ENCODE peak calls at places on chromosome 12, in five cellular contexts. E is left ventricle myocardium inferior, Z is WTC11, F is lower leg skin, I is endodermal cell. K is an unnamed sample.

GRCh38 chr12:10607885-10608458 is 5.4 kb downstream of the MAGOHB start:
- DNase-seq in E (no peak), F (no peak), Z (no peak), I (peak; percentile 63), K (no peak)

GRCh38 chr12:121626853-121627623 is 708 bp downstream of the ORAI1 start:
- DNase-seq in F (peak; percentile 94), Z (peak; percentile 69), E (peak; percentile 44), I (peak; percentile 92), K (peak; percentile 32)

GRCh38 chr12:530308-530707 is 70.6 kb downstream of the B4GALNT3 start:
- DNase-seq in F (no peak), E (no peak), Z (no peak), I (no peak), K (no peak)

GRCh38 chr12:112900298-112901145 is 6.2 kb upstream of the OAS1 start:
- DNase-seq in F (no peak), Z (peak; percentile 41), I (peak; percentile 87), E (no peak), K (no peak)

GRCh38 chr12:109982211-109982610 is 14.0 kb downstream of the GIT2 start:
- DNase-seq in F (no peak), Z (no peak), E (no peak), I (no peak), K (no peak)

GRCh38 chr12:80877706-80878384 is 59.9 kb downstream of the LIN7A start:
- DNase-seq in E (no peak), F (no peak), I (no peak), Z (no peak), K (no peak)

GRCh38 chr12:20492251-20492728 is 124.0 kb downstream of the PDE3A start:
- DNase-seq in E (no peak), I (no peak), F (no peak), Z (no peak), K (no peak)

GRCh38 chr12:108701779-108702435 is 29.4 kb downstream of the CORO1C start:
- DNase-seq in F (no peak), Z (no peak), E (no peak), I (no peak), K (no peak)

GRCh38 chr12:126784328-126784921 is 1482.5 kb upstream of the TMEM132C start:
- DNase-seq in Z (peak; percentile 8), E (no peak), I (peak; percentile 95), F (no peak), K (peak; percentile 46)

GRCh38 chr12:92096346-92097136 is 49.1 kb downstream of the BTG1 start:
- DNase-seq in F (no peak), Z (no peak), I (no peak), E (no peak), K (no peak)

GRCh38 chr12:42790761-42791151 is 201.2 kb upstream of the PRICKLE1 start:
- DNase-seq in E (no peak), Z (no peak), F (no peak), I (peak; percentile 62), K (no peak)

GRCh38 chr12:50926415-50926814 is 25.9 kb upstream of the HIGD1C start:
- DNase-seq in I (no peak), Z (no peak), E (no peak), F (no peak), K (no peak)

GRCh38 chr12:113295846-113296556 is 38.9 kb downstream of the SLC8B1 start:
- DNase-seq in Z (no peak), E (no peak), F (no peak), I (peak; percentile 49), K (no peak)

GRCh38 chr12:116461060-116461459 is 98.1 kb upstream of the MAP1LC3B2 start:
- DNase-seq in I (no peak), E (no peak), F (no peak), Z (no peak), K (no peak)

GRCh38 chr12:100114574-100114973 is 28.1 kb downstream of the BLTP3B start:
- DNase-seq in F (no peak), E (no peak), I (no peak), Z (no peak), K (no peak)

GRCh38 chr12:122467983-122468382 is 32.7 kb downstream of the ZCCHC8 start:
- DNase-seq in F (no peak), Z (no peak), I (no peak), E (no peak), K (no peak)

GRCh38 chr12:75969768-75970167 is 61.8 kb downstream of the PHLDA1 start:
- DNase-seq in E (no peak), Z (peak; percentile 44), I (peak; percentile 83), F (no peak), K (no peak)

GRCh38 chr12:2836004-2836403 is 1.2 kb upstream of the NRIP2 start:
- DNase-seq in F (no peak), Z (no peak), E (no peak), I (no peak), K (no peak)

GRCh38 chr12:4307593-4308333 is 13.2 kb upstream of the TIGAR start:
- DNase-seq in Z (peak; percentile 86), F (peak; percentile 87), I (peak; percentile 98), E (peak; percentile 61), K (peak; percentile 77)

GRCh38 chr12:5798242-5799015 is 146.6 kb downstream of the ANO2 start:
- DNase-seq in I (no peak), F (no peak), E (no peak), Z (no peak), K (no peak)

GRCh38 chr12:54033106-54033979 is 493 bp downstream of the HOXC5 start:
- DNase-seq in F (no peak), E (no peak), Z (no peak), I (peak; percentile 78), K (peak; percentile 79)

GRCh38 chr12:113762155-113762848 is 203.8 kb downstream of the RBM19 start:
- DNase-seq in I (peak; percentile 67), E (no peak), F (no peak), Z (peak; percentile 32), K (no peak)

GRCh38 chr12:65800928-65801327 is 23.4 kb upstream of the HMGA2 start:
- DNase-seq in I (no peak), E (no peak), F (no peak), Z (no peak), K (no peak)

GRCh38 chr12:54140958-54141388 is 47.8 kb downstream of the SMUG1 start:
- DNase-seq in I (peak; percentile 83), F (no peak), Z (no peak), E (peak; percentile 27), K (peak; percentile 77)

GRCh38 chr12:65232490-65233077 is 45.9 kb upstream of the MSRB3 start:
- DNase-seq in I (no peak), Z (no peak), E (no peak), F (no peak), K (no peak)

GRCh38 chr12:106840217-106840616 is 65.7 kb downstream of the RIC8B start:
- DNase-seq in F (no peak), Z (no peak), E (no peak), I (peak; percentile 62), K (no peak)

GRCh38 chr12:106634206-106634605 is 51.4 kb downstream of the RFX4 start:
- DNase-seq in F (no peak), E (no peak), Z (no peak), I (no peak), K (no peak)

GRCh38 chr12:115225845-115226244 is 541.9 kb upstream of the TBX3 start:
- DNase-seq in E (no peak), I (peak; percentile 38), Z (no peak), F (no peak), K (no peak)

GRCh38 chr12:115224031-115224430 is 540.1 kb upstream of the TBX3 start:
- DNase-seq in E (no peak), Z (no peak), F (no peak), I (peak; percentile 37), K (no peak)

GRCh38 chr12:115223322-115223721 is 539.3 kb upstream of the TBX3 start:
- DNase-seq in I (no peak), F (no peak), Z (no peak), E (no peak), K (peak; percentile 53)

GRCh38 chr12:115227137-115227615 is 543.2 kb upstream of the TBX3 start:
- DNase-seq in Z (no peak), E (peak; percentile 33), I (peak; percentile 78), F (no peak), K (no peak)

GRCh38 chr12:115222220-115222619 is 538.2 kb upstream of the TBX3 start:
- DNase-seq in F (no peak), E (no peak), Z (no peak), I (peak; percentile 68), K (no peak)
- TF ChIP-seq CTCF in F (no peak), E (no peak), Z (no peak), I (peak; percentile 52), K (no peak)

GRCh38 chr12:46958093-46958492 is 121.3 kb upstream of the PCED1B start:
- DNase-seq in F (no peak), Z (no peak), E (no peak), I (no peak), K (no peak)
- TF ChIP-seq CTCF in F (no peak), Z (no peak), E (no peak), I (no peak), K (no peak)

GRCh38 chr12:79121486-79121885 is 256.9 kb downstream of the SYT1 start:
- DNase-seq in I (peak; percentile 70), Z (peak; percentile 29), E (no peak), F (no peak), K (no peak)
- TF ChIP-seq CTCF in I (peak; percentile 76), Z (peak; percentile 51), E (peak; percentile 16), F (no peak), K (no peak)

GRCh38 chr12:88113871-88114270 is 28.0 kb downstream of the CEP290 start:
- DNase-seq in Z (no peak), F (no peak), E (no peak), I (no peak), K (no peak)

GRCh38 chr12:88108021-88108420 is 33.9 kb downstream of the CEP290 start:
- DNase-seq in Z (no peak), F (no peak), I (no peak), E (no peak), K (no peak)

DNA sequence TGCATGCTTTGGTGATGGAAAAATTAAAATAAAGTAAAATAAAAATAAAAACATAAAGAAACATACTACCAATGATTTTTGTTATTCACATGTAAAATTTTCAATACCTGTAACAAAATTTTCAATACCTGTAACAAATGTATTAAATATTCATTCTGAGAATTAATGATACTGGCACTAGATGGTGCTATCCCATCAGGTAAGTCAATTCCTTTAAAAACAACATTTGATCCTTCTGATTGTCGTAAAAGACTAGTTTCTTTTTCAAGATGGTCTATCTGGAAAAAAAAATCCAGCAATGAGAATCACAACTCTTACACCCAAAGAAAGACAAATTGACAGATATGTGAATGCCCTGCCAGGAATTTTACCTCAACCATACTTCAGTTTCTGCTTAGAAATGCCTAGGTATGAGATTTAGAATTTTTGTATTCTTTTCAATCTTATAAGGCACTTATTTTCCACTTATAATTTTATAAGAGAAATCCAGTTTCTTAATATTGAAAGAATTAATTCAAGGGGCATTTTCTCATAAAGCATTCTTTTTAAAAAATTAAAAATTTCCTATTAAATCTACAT is 30.7 kb downstream of the CEP290 start:
- DNase-seq in I (no peak), F (no peak), E (no peak), Z (no peak), K (no peak)
- TF ChIP-seq CTCF in I (peak; percentile 76), F (no peak), E (peak; percentile 55), Z (no peak), K (no peak)

DNA sequence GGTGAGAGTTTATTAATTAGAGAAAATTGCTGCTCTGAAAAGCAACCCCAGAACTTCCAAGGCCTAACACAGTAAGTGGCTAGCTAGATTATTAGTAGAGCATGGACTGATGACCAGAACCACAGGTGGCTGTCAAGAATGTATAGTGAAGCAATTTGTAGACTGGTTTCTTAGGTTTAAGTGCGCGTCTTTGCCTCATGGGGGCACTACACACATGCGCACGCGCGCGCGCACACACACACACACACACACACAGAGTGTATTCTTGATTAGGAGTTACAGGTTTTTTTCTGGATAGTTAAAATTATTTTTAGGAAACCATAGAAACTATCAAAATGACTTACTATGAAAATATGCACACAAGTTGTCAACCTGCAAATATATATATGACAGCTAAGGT is 66.5 kb downstream of the BHLHE41 start:
- DNase-seq in F (no peak), I (no peak), Z (no peak), E (no peak), K (no peak)
- TF ChIP-seq CTCF in F (no peak), I (peak; percentile 61), Z (no peak), E (no peak), K (no peak)